ENCODE peak calls at places on chromosome 2, in ten cellular contexts. G is right atrium auricular region, U is left ventricle myocardium inferior, P is fibroblast of lung, V is astrocyte of the cerebellum, N is IMR-90, H is uterus, W is fibroblast of mammary gland, T is PC-3, Y is kidney epithelial cell. R is an unnamed sample.

GRCh38 chr2:76050196-76050595 is 339.5 kb upstream of the GCFC2 start:
- DNase-seq in U (no peak), V (no peak), P (no peak), G (no peak), W (no peak), Y (no peak), H (no peak), T (no peak), N (no peak), R (no peak)

GRCh38 chr2:130327703-130328527 is 14.8 kb upstream of the IMP4 start:
- DNase-seq in Y (peak), U (no peak), G (no peak), V (peak), H (no peak), P (peak), W (peak), T (peak), N (peak), R (peak)

GRCh38 chr2:39779926-39780325 is 868 bp upstream of the THUMPD2 start:
- DNase-seq in N (no peak), U (no peak), Y (no peak), P (no peak), H (no peak), W (no peak), G (no peak), T (no peak), V (no peak), R (no peak)

GRCh38 chr2:215401896-215402379 is 33.9 kb downstream of the FN1 start:
- DNase-seq in V (peak), P (peak), T (peak), G (no peak), N (peak), U (no peak), W (peak), H (no peak), Y (peak), R (peak)

GRCh38 chr2:232275670-232276069 is 102.9 kb upstream of the ALPP start:
- DNase-seq in Y (no peak), P (no peak), N (no peak), T (no peak), V (no peak), H (no peak), W (no peak), U (no peak), G (no peak), R (no peak)

GRCh38 chr2:216838146-216838545 is 21.7 kb downstream of the TNP1 start:
- DNase-seq in T (no peak), U (peak), P (peak), N (peak), H (no peak), G (no peak), W (no peak), V (peak), Y (no peak), R (peak)

GRCh38 chr2:166127217-166128155 is at the start of gene SCN1A:
- DNase-seq in N (peak), P (peak), V (peak), T (peak), Y (peak), W (peak), H (no peak), G (no peak), U (no peak), R (peak)

GRCh38 chr2:74457549-74458131 is 598 bp upstream of the WBP1 start:
- DNase-seq in Y (no peak), T (peak), U (peak), H (peak), W (no peak), N (no peak), V (no peak), P (no peak), G (no peak), R (no peak)

GRCh38 chr2:240730506-240731326 is 39.0 kb downstream of the AQP12A start:
- DNase-seq in P (no peak), G (no peak), V (no peak), T (no peak), Y (no peak), W (no peak), N (no peak), U (no peak), H (no peak), R (no peak)

GRCh38 chr2:240810621-240811020 is 9.4 kb downstream of the KIF1A start:
- DNase-seq in U (peak), P (no peak), T (no peak), W (no peak), H (no peak), N (no peak), G (no peak), V (no peak), Y (no peak), R (no peak)

GRCh38 chr2:73250872-73251846 is 17.1 kb downstream of the CCT7 start:
- DNase-seq in G (no peak), T (no peak), N (no peak), P (no peak), H (no peak), W (no peak), U (no peak), Y (no peak), V (no peak), R (no peak)

GRCh38 chr2:190910341-190911136 is 29.9 kb downstream of the GLS start:
- DNase-seq in N (peak), W (peak), P (peak), V (no peak), U (no peak), H (no peak), Y (no peak), G (no peak), T (peak), R (peak)

GRCh38 chr2:197307933-197308521 is 2.6 kb downstream of the ANKRD44 start:
- DNase-seq in Y (no peak), V (no peak), N (no peak), G (no peak), W (no peak), U (no peak), P (no peak), T (no peak), H (no peak), R (no peak)

GRCh38 chr2:239710953-239711861 is 310.4 kb upstream of the HDAC4 start:
- DNase-seq in N (no peak), V (no peak), P (no peak), U (no peak), Y (no peak), W (no peak), T (no peak), H (no peak), G (no peak), R (no peak)

GRCh38 chr2:148978736-148979135 is 59.8 kb upstream of the LYPD6B start:
- DNase-seq in P (no peak), N (no peak), T (no peak), Y (no peak), G (no peak), H (peak), U (no peak), W (peak), V (no peak), R (peak)

GRCh38 chr2:72605836-72606442 is 219.9 kb downstream of the EXOC6B start:
- DNase-seq in V (no peak), Y (no peak), N (peak), U (no peak), P (no peak), G (no peak), H (no peak), T (peak), W (peak), R (peak)

GRCh38 chr2:104909317-104909716 is 55.4 kb downstream of the POU3F3 start:
- DNase-seq in T (no peak), N (no peak), V (no peak), W (no peak), H (no peak), P (no peak), G (no peak), Y (no peak), U (no peak), R (no peak)

GRCh38 chr2:120938132-120938771 is 202.6 kb downstream of the GLI2 start:
- DNase-seq in V (no peak), H (no peak), Y (no peak), T (no peak), G (no peak), U (no peak), P (no peak), W (no peak), N (no peak), R (peak)

GRCh38 chr2:24833821-24834732 is 40.9 kb downstream of the CENPO start:
- DNase-seq in V (no peak), G (no peak), W (no peak), Y (no peak), U (no peak), N (no peak), T (no peak), H (no peak), P (no peak), R (no peak)

GRCh38 chr2:12177052-12177994 is 430.9 kb downstream of the LPIN1 start:
- DNase-seq in W (peak), T (peak), V (peak), P (peak), G (peak), H (peak), Y (peak), N (peak), U (peak), R (peak)

GRCh38 chr2:112031473-112031872 is 23.6 kb upstream of the TMEM87B start:
- DNase-seq in T (no peak), Y (no peak), W (peak), P (peak), H (no peak), V (peak), G (no peak), N (no peak), U (no peak), R (peak)

GRCh38 chr2:30234180-30234971 is 3.0 kb downstream of the LBH start:
- DNase-seq in T (peak), N (peak), U (no peak), Y (peak), P (peak), H (peak), W (peak), G (peak), V (peak), R (peak)

GRCh38 chr2:166803314-166803986 is 84.8 kb upstream of the XIRP2 start:
- DNase-seq in P (no peak), Y (no peak), W (no peak), H (no peak), U (no peak), V (no peak), G (no peak), N (peak), T (no peak), R (no peak)

GRCh38 chr2:55175254-55176093 is 56.6 kb downstream of the CLHC1 start:
- DNase-seq in T (peak), G (no peak), P (peak), W (peak), V (peak), N (peak), U (no peak), Y (no peak), H (no peak), R (peak)

GRCh38 chr2:151658081-151658480 is 76.2 kb downstream of the NEB start:
- DNase-seq in N (no peak), G (no peak), U (no peak), P (no peak), V (no peak), Y (no peak), H (no peak), T (no peak), W (no peak), R (no peak)

GRCh38 chr2:216740557-216741222 is 45.3 kb upstream of the IGFBP5 start:
- DNase-seq in G (no peak), Y (no peak), N (peak), U (no peak), P (peak), H (peak), W (peak), V (no peak), T (no peak), R (no peak)

GRCh38 chr2:20661981-20662937 is 4.7 kb upstream of the GDF7 start:
- DNase-seq in Y (no peak), V (no peak), U (no peak), W (no peak), P (no peak), T (no peak), H (no peak), N (no peak), G (no peak), R (no peak)

GRCh38 chr2:137910641-137911040 is 53.6 kb upstream of the HNMT start:
- DNase-seq in U (no peak), V (no peak), T (peak), Y (no peak), H (no peak), W (peak), G (no peak), N (peak), P (peak), R (peak)

GRCh38 chr2:85706604-85707296 is 12.6 kb downstream of the GNLY start:
- DNase-seq in U (no peak), G (peak), T (no peak), Y (no peak), W (no peak), H (no peak), N (no peak), V (no peak), P (no peak), R (no peak)

GRCh38 chr2:113980946-113981345 is 91.1 kb downstream of the ACTR3 start:
- DNase-seq in G (peak), N (peak), H (no peak), T (peak), W (peak), U (peak), Y (no peak), V (no peak), P (peak), R (peak)

GRCh38 chr2:152622228-152622627 is 95.0 kb downstream of the PRPF40A start:
- DNase-seq in H (no peak), W (no peak), Y (no peak), T (no peak), V (peak), G (no peak), P (no peak), N (no peak), U (no peak), R (peak)

GRCh38 chr2:37211212-37211611 is 14.9 kb downstream of the CEBPZOS start:
- DNase-seq in V (no peak), P (peak), U (no peak), N (peak), Y (no peak), W (no peak), H (no peak), T (no peak), G (no peak), R (no peak)

GRCh38 chr2:181396575-181397062 is 60.6 kb upstream of the ITGA4 start:
- DNase-seq in V (no peak), G (no peak), N (no peak), W (peak), P (peak), Y (no peak), T (no peak), U (no peak), H (no peak), R (no peak)

GRCh38 chr2:221203138-221203537 is 369.0 kb downstream of the EPHA4 start:
- DNase-seq in G (no peak), P (no peak), W (no peak), T (no peak), V (no peak), N (no peak), H (no peak), Y (no peak), U (no peak), R (no peak)

GRCh38 chr2:88329815-88330603 is 122.5 kb downstream of the FOXI3 start:
- DNase-seq in P (peak), N (peak), W (peak), V (no peak), T (peak), H (no peak), U (no peak), Y (peak), G (no peak), R (no peak)

GRCh38 chr2:29164101-29164846 is 49.1 kb downstream of the CLIP4 start:
- DNase-seq in U (no peak), G (no peak), P (no peak), T (no peak), Y (no peak), N (no peak), V (no peak), W (no peak), H (no peak), R (no peak)

GRCh38 chr2:43225093-43225787 is 1.2 kb downstream of the ZFP36L2 start:
- DNase-seq in T (peak), V (no peak), U (peak), H (peak), W (peak), G (no peak), N (peak), P (peak), Y (no peak), R (peak)

GRCh38 chr2:239253264-239253663 is 147.6 kb downstream of the HDAC4 start:
- DNase-seq in V (no peak), H (no peak), W (no peak), T (no peak), G (no peak), N (no peak), Y (no peak), U (no peak), P (no peak), R (no peak)

GRCh38 chr2:64036343-64036742 is 17.1 kb upstream of the VPS54 start:
- DNase-seq in V (no peak), W (peak), N (peak), U (no peak), H (no peak), Y (peak), G (no peak), P (peak), T (peak), R (peak)

DNA sequence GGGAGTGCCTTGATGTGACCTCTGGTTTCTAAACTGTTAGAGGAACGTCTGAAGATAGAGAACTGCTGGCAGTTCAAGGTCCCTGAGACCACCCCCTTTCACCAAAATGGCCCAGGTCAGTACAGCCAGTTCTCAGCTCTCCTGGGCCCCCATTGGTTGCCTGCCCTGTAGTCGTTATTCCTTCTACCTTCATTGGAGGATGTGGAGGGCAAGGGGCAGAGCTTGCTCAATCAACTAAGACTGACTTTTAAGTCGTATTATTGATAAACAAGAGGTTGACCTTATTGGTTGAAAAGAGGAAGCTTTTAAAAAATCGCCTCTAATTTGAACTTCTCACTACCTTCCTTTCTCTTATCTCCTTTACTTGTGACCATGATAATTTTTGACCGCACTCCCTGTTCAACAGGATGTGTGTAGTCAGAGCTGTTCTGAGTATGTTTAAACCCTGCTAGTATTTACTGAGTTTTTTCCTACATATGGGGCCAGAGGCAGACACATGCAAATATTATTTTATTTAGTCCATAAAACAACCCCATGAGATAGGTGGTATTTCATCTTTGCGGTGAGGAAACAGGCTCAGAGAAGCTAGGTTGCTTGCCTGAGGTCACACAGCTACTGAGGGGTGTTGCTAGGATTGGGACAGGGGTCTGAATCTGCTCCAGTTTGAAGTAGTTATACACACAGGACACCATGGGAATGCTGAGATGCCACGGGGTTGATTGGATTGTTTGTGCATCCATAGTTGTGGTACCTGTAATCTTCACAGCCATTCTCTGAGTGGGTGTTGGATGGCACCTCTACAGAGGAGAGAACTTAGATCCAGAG is 65.9 kb downstream of the TMEM247 start:
- DNase-seq in H (no peak), P (no peak), Y (no peak), W (no peak), U (no peak), V (no peak), G (no peak), N (no peak), T (no peak), R (no peak)
- H3K4me3 ChIP-seq in H (no peak), P (no peak), Y (no peak), W (no peak), U (peak), V (no peak), G (no peak), N (no peak), T (no peak), R (no peak)

DNA sequence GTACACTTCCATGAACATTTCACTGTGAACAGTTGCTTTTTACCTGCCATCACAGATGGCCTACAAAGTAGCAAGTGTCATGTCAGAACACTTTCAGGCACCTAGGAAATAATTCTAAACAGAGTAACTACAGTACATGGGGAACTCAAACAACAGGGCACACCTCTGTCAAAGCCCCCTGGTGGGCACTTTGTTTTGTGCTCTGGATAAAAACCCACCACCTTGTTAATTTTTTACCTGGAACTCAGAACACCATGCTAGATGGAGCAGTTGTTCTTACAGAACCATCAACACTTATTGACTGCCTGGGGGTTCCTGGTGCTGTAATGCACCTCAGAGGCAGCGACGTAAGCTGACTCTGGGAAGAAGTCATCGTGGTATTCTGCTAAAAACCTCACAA is 2.3 kb downstream of the MSL3B start:
- DNase-seq in H (no peak), N (no peak), U (no peak), P (no peak), G (no peak), T (peak), W (no peak), V (no peak), Y (no peak), R (no peak)
- TF ChIP-seq CTCF in H (no peak), N (no peak), U (no peak), P (peak), G (no peak), T (peak), W (peak), V (peak), Y (peak), R (no peak)

GRCh38 chr2:45841752-45842407 is 190.4 kb downstream of the PRKCE start:
- DNase-seq in Y (no peak), P (no peak), G (no peak), N (no peak), W (no peak), T (no peak), H (no peak), V (no peak), U (no peak), R (no peak)
- H3K4me3 ChIP-seq in Y (no peak), P (no peak), G (no peak), N (no peak), W (no peak), T (no peak), H (no peak), V (no peak), U (no peak), R (no peak)

GRCh38 chr2:219296142-219296541 is 13.1 kb downstream of the PTPRN start:
- DNase-seq in T (no peak), N (no peak), H (no peak), V (no peak), Y (no peak), U (no peak), G (no peak), W (no peak), P (no peak), R (no peak)

GRCh38 chr2:219299372-219299760 is 9.8 kb downstream of the PTPRN start:
- DNase-seq in T (no peak), Y (no peak), V (no peak), P (no peak), H (no peak), W (no peak), G (no peak), U (no peak), N (no peak), R (no peak)

GRCh38 chr2:219298759-219299371 is 10.3 kb downstream of the PTPRN start:
- DNase-seq in T (peak), P (peak), G (peak), W (peak), Y (no peak), N (peak), V (peak), H (peak), U (peak), R (peak)

GRCh38 chr2:219296631-219297391 is 12.4 kb downstream of the PTPRN start:
- DNase-seq in T (no peak), G (no peak), V (no peak), U (no peak), Y (no peak), H (no peak), N (no peak), P (no peak), W (no peak), R (no peak)

DNA sequence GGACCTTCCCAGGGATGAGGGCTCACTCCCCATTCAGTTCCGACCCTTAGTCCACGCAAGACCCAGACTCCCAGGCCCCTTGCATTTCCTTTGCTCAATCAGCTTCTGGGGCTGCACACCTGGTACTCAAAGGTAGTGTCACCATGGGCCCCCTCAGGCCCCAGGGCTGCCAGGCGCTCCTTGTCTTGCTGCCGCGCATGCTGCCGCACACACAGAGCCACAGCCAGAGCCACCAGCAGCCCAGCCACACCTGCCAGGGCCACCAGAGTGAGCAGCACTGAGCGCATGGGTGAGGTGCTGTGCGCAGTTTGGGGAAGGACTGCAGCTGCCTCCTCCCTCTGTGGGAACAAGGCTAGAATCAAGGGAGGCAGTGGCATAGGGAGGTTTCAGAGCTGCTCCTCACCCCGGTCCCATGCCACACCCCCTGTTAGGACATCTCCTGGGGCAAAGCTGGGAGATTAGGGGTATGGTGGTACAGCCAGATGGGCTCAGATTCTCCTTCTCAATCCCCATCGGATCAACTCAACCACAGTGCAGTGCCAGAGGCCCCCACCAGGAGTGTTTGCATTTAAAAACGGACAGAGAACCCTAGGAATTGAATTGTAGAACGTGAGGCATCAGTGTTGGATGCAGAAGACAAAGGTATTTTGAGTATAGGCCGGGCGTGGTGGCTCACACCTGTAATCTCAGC is 11.3 kb downstream of the PTPRN start:
- DNase-seq in G (no peak), W (no peak), T (no peak), P (no peak), Y (no peak), V (no peak), H (no peak), N (no peak), U (no peak), R (no peak)
- TF ChIP-seq CTCF in G (no peak), W (peak), T (no peak), P (peak), Y (no peak), V (peak), H (no peak), N (peak), U (no peak), R (peak)